ENCODE peak calls at places on chromosomes 13 and 19, in six cellular contexts. One of them, this sample, is unnamed.
A peak's percentile ranks its signal among the peaks of the same experiment; 100 is the strongest.

GRCh38 chr19:4817467-4818277 is 13.8 kb downstream of the TICAM1 start:
- DNase-seq in thoracic aorta: no peak
- DNase-seq in Karpas-422: no peak
- DNase-seq in heart left ventricle: peak; percentile 28
- DNase-seq in tibial nerve: no peak
- DNase-seq in SK-N-MC: no peak
- DNase-seq in this sample: no peak

GRCh38 chr19:35702223-35703012 is 1.9 kb upstream of the ZBTB32 start:
- DNase-seq in Karpas-422: peak; percentile 98
- DNase-seq in SK-N-MC: peak; percentile 80
- DNase-seq in thoracic aorta: peak; percentile 88
- DNase-seq in heart left ventricle: peak; percentile 96
- DNase-seq in tibial nerve: peak; percentile 87
- DNase-seq in this sample: peak; percentile 98

GRCh38 chr13:44317752-44318550 is 55.7 kb upstream of the SERP2 start:
- DNase-seq in tibial nerve: no peak
- DNase-seq in heart left ventricle: no peak
- DNase-seq in thoracic aorta: no peak
- DNase-seq in Karpas-422: no peak
- DNase-seq in SK-N-MC: no peak
- DNase-seq in this sample: no peak

GRCh38 chr19:3849092-3849491 is 19.7 kb downstream of the ZFR2 start:
- DNase-seq in heart left ventricle: no peak
- DNase-seq in Karpas-422: peak; percentile 77
- DNase-seq in SK-N-MC: no peak
- DNase-seq in tibial nerve: no peak
- DNase-seq in thoracic aorta: no peak
- DNase-seq in this sample: no peak

GRCh38 chr13:65275838-65276630 is 1954.1 kb downstream of the PCDH9 start:
- DNase-seq in tibial nerve: no peak
- DNase-seq in SK-N-MC: no peak
- DNase-seq in heart left ventricle: no peak
- DNase-seq in Karpas-422: no peak
- DNase-seq in thoracic aorta: no peak
- DNase-seq in this sample: no peak

GRCh38 chr19:13744179-13744578 is 20.1 kb upstream of the MRI1 start:
- DNase-seq in heart left ventricle: no peak
- DNase-seq in Karpas-422: no peak
- DNase-seq in SK-N-MC: no peak
- DNase-seq in tibial nerve: no peak
- DNase-seq in thoracic aorta: no peak
- DNase-seq in this sample: no peak

GRCh38 chr19:36060430-36060829 is 5.7 kb downstream of the WDR62 start:
- DNase-seq in heart left ventricle: peak; percentile 41
- DNase-seq in tibial nerve: no peak
- DNase-seq in Karpas-422: peak; percentile 77
- DNase-seq in SK-N-MC: no peak
- DNase-seq in thoracic aorta: no peak
- DNase-seq in this sample: peak; percentile 72

GRCh38 chr13:80050252-80050651 is 290.7 kb downstream of the SPRY2 start:
- DNase-seq in tibial nerve: no peak
- DNase-seq in heart left ventricle: no peak
- DNase-seq in Karpas-422: no peak
- DNase-seq in SK-N-MC: no peak
- DNase-seq in thoracic aorta: no peak
- DNase-seq in this sample: no peak

GRCh38 chr13:45875951-45876350 is 24.4 kb upstream of the SIAH3 start:
- DNase-seq in heart left ventricle: no peak
- DNase-seq in tibial nerve: no peak
- DNase-seq in SK-N-MC: no peak
- DNase-seq in Karpas-422: no peak
- DNase-seq in thoracic aorta: no peak
- DNase-seq in this sample: no peak

GRCh38 chr13:102907886-102908515 is 62.2 kb downstream of the ERCC5 start:
- DNase-seq in thoracic aorta: no peak
- DNase-seq in SK-N-MC: no peak
- DNase-seq in heart left ventricle: no peak
- DNase-seq in tibial nerve: no peak
- DNase-seq in Karpas-422: no peak
- DNase-seq in this sample: no peak

GRCh38 chr13:76967031-76967430 is 18.7 kb downstream of the ACOD1 start:
- DNase-seq in SK-N-MC: no peak
- DNase-seq in tibial nerve: no peak
- DNase-seq in thoracic aorta: no peak
- DNase-seq in Karpas-422: no peak
- DNase-seq in heart left ventricle: no peak
- DNase-seq in this sample: no peak

GRCh38 chr19:17473041-17473440 is 2.7 kb downstream of the SLC27A1 start:
- DNase-seq in SK-N-MC: no peak
- DNase-seq in Karpas-422: no peak
- DNase-seq in tibial nerve: no peak
- DNase-seq in thoracic aorta: no peak
- DNase-seq in heart left ventricle: no peak
- DNase-seq in this sample: no peak

GRCh38 chr13:99301913-99302636 is 5.1 kb downstream of the GPR183 start:
- DNase-seq in Karpas-422: no peak
- DNase-seq in thoracic aorta: no peak
- DNase-seq in tibial nerve: no peak
- DNase-seq in heart left ventricle: no peak
- DNase-seq in SK-N-MC: no peak
- DNase-seq in this sample: no peak

GRCh38 chr13:92719868-92720267 is 506.7 kb upstream of the GPC6 start:
- DNase-seq in thoracic aorta: no peak
- DNase-seq in SK-N-MC: no peak
- DNase-seq in heart left ventricle: no peak
- DNase-seq in Karpas-422: no peak
- DNase-seq in tibial nerve: no peak
- DNase-seq in this sample: no peak

GRCh38 chr19:17450264-17451075 is 2.0 kb upstream of the TMEM221 start:
- DNase-seq in heart left ventricle: no peak
- DNase-seq in Karpas-422: no peak
- DNase-seq in tibial nerve: no peak
- DNase-seq in SK-N-MC: no peak
- DNase-seq in thoracic aorta: no peak
- DNase-seq in this sample: no peak

GRCh38 chr19:50171752-50172151 is 8.7 kb upstream of the IZUMO2 start:
- DNase-seq in Karpas-422: no peak
- DNase-seq in thoracic aorta: no peak
- DNase-seq in tibial nerve: no peak
- DNase-seq in heart left ventricle: no peak
- DNase-seq in SK-N-MC: no peak
- DNase-seq in this sample: no peak

GRCh38 chr19:55553217-55554182 is 8.2 kb upstream of the SBK3 start:
- DNase-seq in thoracic aorta: no peak
- DNase-seq in heart left ventricle: no peak
- DNase-seq in tibial nerve: no peak
- DNase-seq in Karpas-422: no peak
- DNase-seq in SK-N-MC: no peak
- DNase-seq in this sample: no peak

GRCh38 chr13:91381371-91381770 is 17.1 kb upstream of the GPC5 start:
- DNase-seq in heart left ventricle: no peak
- DNase-seq in SK-N-MC: no peak
- DNase-seq in thoracic aorta: no peak
- DNase-seq in tibial nerve: no peak
- DNase-seq in Karpas-422: peak; percentile 60
- DNase-seq in this sample: no peak

GRCh38 chr13:56019606-56020005 is 1121.1 kb upstream of the PRR20A start:
- DNase-seq in heart left ventricle: no peak
- DNase-seq in Karpas-422: no peak
- DNase-seq in thoracic aorta: no peak
- DNase-seq in tibial nerve: no peak
- DNase-seq in SK-N-MC: no peak
- DNase-seq in this sample: no peak

GRCh38 chr19:52231154-52231565 is 38.2 kb upstream of the ZNF766 start:
- DNase-seq in heart left ventricle: no peak
- DNase-seq in thoracic aorta: no peak
- DNase-seq in Karpas-422: no peak
- DNase-seq in tibial nerve: no peak
- DNase-seq in SK-N-MC: no peak
- DNase-seq in this sample: no peak

GRCh38 chr13:23365652-23366051 is 67.8 kb downstream of the SACS start:
- DNase-seq in SK-N-MC: no peak
- DNase-seq in Karpas-422: no peak
- DNase-seq in heart left ventricle: no peak
- DNase-seq in tibial nerve: no peak
- DNase-seq in thoracic aorta: no peak
- DNase-seq in this sample: no peak

GRCh38 chr13:26423634-26424033 is 133.8 kb upstream of the WASF3 start:
- DNase-seq in tibial nerve: no peak
- DNase-seq in thoracic aorta: peak; percentile 7
- DNase-seq in heart left ventricle: peak; percentile 34
- DNase-seq in SK-N-MC: no peak
- DNase-seq in Karpas-422: no peak
- DNase-seq in this sample: no peak

GRCh38 chr19:38657633-38658222 is 10.3 kb downstream of the ACTN4 start:
- DNase-seq in thoracic aorta: no peak
- DNase-seq in heart left ventricle: no peak
- DNase-seq in SK-N-MC: no peak
- DNase-seq in tibial nerve: no peak
- DNase-seq in Karpas-422: no peak
- DNase-seq in this sample: no peak

GRCh38 chr19:41700381-41701195 is 7.8 kb upstream of the CEACAM5 start:
- DNase-seq in thoracic aorta: no peak
- DNase-seq in Karpas-422: no peak
- DNase-seq in SK-N-MC: no peak
- DNase-seq in tibial nerve: no peak
- DNase-seq in heart left ventricle: no peak
- DNase-seq in this sample: no peak

GRCh38 chr13:61994174-61994573 is 578.5 kb upstream of the PCDH20 start:
- DNase-seq in Karpas-422: no peak
- DNase-seq in tibial nerve: no peak
- DNase-seq in SK-N-MC: no peak
- DNase-seq in thoracic aorta: no peak
- DNase-seq in heart left ventricle: no peak
- DNase-seq in this sample: no peak

DNA sequence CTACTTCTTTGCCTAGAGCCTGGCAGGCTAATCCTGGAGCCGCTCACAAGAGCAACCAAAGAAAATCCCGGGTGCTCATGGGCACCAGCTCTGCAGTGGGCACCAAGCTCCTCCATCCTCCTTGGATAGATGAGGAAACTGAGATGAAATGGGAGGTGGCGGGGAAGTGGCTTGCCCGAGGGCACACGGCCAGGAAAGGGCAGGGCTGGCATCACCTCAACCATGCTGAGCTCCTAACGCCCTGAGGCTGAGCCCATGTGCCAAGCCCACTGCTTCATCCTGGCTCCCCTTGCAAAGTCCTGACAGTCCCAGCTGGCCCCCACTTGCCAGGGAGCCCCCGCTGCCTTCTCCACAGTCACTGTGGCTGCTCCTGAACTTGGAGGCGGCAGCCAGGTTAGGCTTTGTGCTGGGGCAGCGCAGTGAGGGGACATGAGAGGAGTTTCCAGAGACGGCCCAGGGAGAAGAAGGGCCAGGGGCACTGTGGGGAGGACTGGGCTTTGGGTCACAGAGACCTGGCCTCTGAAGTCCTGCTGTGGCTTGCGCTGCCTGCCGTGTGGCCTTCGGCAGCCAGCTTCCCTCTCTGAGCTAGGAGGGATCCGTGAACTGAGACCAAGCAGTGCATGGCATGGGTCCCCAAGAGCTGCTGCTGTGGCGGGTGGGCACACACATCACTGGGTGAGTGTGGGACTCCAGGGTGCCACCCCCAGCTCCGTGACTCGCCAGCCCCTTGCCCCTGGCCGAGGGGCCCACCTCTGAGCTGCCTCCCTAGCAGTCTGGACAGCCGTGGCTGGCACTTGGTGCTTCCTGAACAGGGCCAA is 17.5 kb downstream of the TMED1 start:
- DNase-seq in Karpas-422: no peak
- DNase-seq in heart left ventricle: no peak
- DNase-seq in thoracic aorta: no peak
- DNase-seq in tibial nerve: no peak
- DNase-seq in SK-N-MC: no peak
- DNase-seq in this sample: no peak
- H3K27ac ChIP-seq in Karpas-422: no peak overlapping the region
- H3K27ac ChIP-seq in heart left ventricle: no peak overlapping the region
- H3K27ac ChIP-seq in thoracic aorta: peak overlapping the region; percentile 95
- H3K27ac ChIP-seq in tibial nerve: no peak overlapping the region
- H3K27ac ChIP-seq in SK-N-MC: peak overlapping the region; percentile 89
- H3K27ac ChIP-seq in this sample: no peak overlapping the region

GRCh38 chr19:590750-591098 is 1.0 kb downstream of the HCN2 start:
- DNase-seq in heart left ventricle: no peak
- DNase-seq in Karpas-422: no peak
- DNase-seq in tibial nerve: no peak
- DNase-seq in thoracic aorta: no peak
- DNase-seq in SK-N-MC: no peak
- DNase-seq in this sample: no peak

GRCh38 chr19:589693-590395 is at the start of gene HCN2:
- DNase-seq in tibial nerve: no peak
- DNase-seq in heart left ventricle: no peak
- DNase-seq in Karpas-422: no peak
- DNase-seq in SK-N-MC: no peak
- DNase-seq in thoracic aorta: no peak
- DNase-seq in this sample: no peak

GRCh38 chr19:588093-588742 is 1.5 kb upstream of the HCN2 start:
- DNase-seq in heart left ventricle: peak; percentile 77
- DNase-seq in SK-N-MC: no peak
- DNase-seq in tibial nerve: no peak
- DNase-seq in thoracic aorta: no peak
- DNase-seq in Karpas-422: peak; percentile 90
- DNase-seq in this sample: peak; percentile 80

GRCh38 chr19:590396-590745 is 690 bp downstream of the HCN2 start:
- DNase-seq in thoracic aorta: no peak
- DNase-seq in tibial nerve: no peak
- DNase-seq in Karpas-422: no peak
- DNase-seq in heart left ventricle: no peak
- DNase-seq in SK-N-MC: no peak
- DNase-seq in this sample: no peak

GRCh38 chr19:588758-589692 is 656 bp upstream of the HCN2 start:
- DNase-seq in heart left ventricle: no peak
- DNase-seq in SK-N-MC: no peak
- DNase-seq in thoracic aorta: no peak
- DNase-seq in tibial nerve: no peak
- DNase-seq in Karpas-422: peak; percentile 65
- DNase-seq in this sample: peak; percentile 54
- H3K27ac ChIP-seq in heart left ventricle: peak overlapping the region; percentile 10
- H3K27ac ChIP-seq in SK-N-MC: no peak overlapping the region
- H3K27ac ChIP-seq in thoracic aorta: no peak overlapping the region
- H3K27ac ChIP-seq in tibial nerve: no peak overlapping the region
- H3K27ac ChIP-seq in Karpas-422: no peak overlapping the region
- H3K27ac ChIP-seq in this sample: peak overlapping the region; percentile 91

DNA sequence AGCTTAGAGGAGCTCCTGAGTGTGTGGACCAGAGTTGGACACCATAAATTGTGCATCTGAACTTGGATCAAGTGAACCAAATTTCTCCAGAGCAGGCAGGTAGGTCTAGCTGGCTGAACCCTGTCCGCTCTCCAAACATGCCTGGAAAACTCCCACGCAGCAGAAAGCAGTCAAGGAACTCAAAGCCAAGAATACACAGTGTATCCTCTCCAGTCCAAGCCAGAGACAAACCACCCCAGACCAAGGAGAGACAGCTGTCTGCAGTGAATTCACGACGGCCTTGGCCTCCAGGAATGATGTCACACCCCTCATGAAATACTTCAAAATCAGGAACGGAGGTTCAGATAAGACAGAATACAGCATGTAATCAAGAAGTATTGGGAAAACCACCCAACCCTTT is 44.0 kb downstream of the COL4A1 start:
- DNase-seq in tibial nerve: no peak
- DNase-seq in Karpas-422: no peak
- DNase-seq in thoracic aorta: no peak
- DNase-seq in heart left ventricle: peak; percentile 37
- DNase-seq in SK-N-MC: no peak
- DNase-seq in this sample: no peak
- H3K27ac ChIP-seq in tibial nerve: peak overlapping the region; percentile 31
- H3K27ac ChIP-seq in Karpas-422: no peak overlapping the region
- H3K27ac ChIP-seq in thoracic aorta: peak overlapping the region; percentile 80
- H3K27ac ChIP-seq in heart left ventricle: peak overlapping the region; percentile 63
- H3K27ac ChIP-seq in SK-N-MC: peak overlapping the region; percentile 2
- H3K27ac ChIP-seq in this sample: no peak overlapping the region

GRCh38 chr13:73038064-73038463 is 20.7 kb upstream of the KLF5 start:
- DNase-seq in tibial nerve: no peak
- DNase-seq in Karpas-422: no peak
- DNase-seq in heart left ventricle: no peak
- DNase-seq in SK-N-MC: no peak
- DNase-seq in thoracic aorta: no peak
- DNase-seq in this sample: no peak
- H3K27ac ChIP-seq in tibial nerve: no peak overlapping the region
- H3K27ac ChIP-seq in Karpas-422: no peak overlapping the region
- H3K27ac ChIP-seq in heart left ventricle: no peak overlapping the region
- H3K27ac ChIP-seq in SK-N-MC: no peak overlapping the region
- H3K27ac ChIP-seq in thoracic aorta: no peak overlapping the region
- H3K27ac ChIP-seq in this sample: no peak overlapping the region

This sample was measured in caudate nucleus.